ENCODE peak calls at places on chromosomes 6 and 20, in eight cellular contexts. N is epithelial cell of esophagus; E is dorsolateral prefrontal cortex; S is germinal center; O is left ventricle myocardium inferior; Q is NCI-H510A treated with DMSO at 0.1 percent for 48 hours; B is lower leg skin; M is stimulated activated CD4-positive, alpha-beta T cell treated with anti-CD3 and anti-CD28 coated beads, Interleukin-2, amount 100 ng/mL, for 4 hours. D is an unnamed sample.
A peak's percentile ranks its signal among the peaks of the same experiment; 100 is the strongest.

GRCh38 chr6:39882567-39882953 is 51.7 kb downstream of the MOCS1 start:
- DNase-seq in S (no peak), N (no peak), B (no peak), O (peak; percentile 51), M (no peak), Q (no peak), E (peak; percentile 48), D (no peak)

GRCh38 chr6:16440656-16441212 is 202.3 kb downstream of the GMPR start:
- DNase-seq in N (no peak), S (no peak), E (no peak), M (no peak), O (no peak), Q (no peak), B (no peak), D (no peak)

GRCh38 chr6:89048985-89049384 is 31.6 kb upstream of the PNRC1 start:
- DNase-seq in B (no peak), E (no peak), O (no peak), Q (no peak), S (no peak), M (no peak), N (peak; percentile 82), D (no peak)

GRCh38 chr6:25883536-25883935 is 9.5 kb upstream of the SLC17A3 start:
- DNase-seq in E (no peak), B (no peak), O (no peak), Q (no peak), M (no peak), N (no peak), S (no peak), D (no peak)

GRCh38 chr6:39848171-39848570 is 56.0 kb downstream of the DAAM2 start:
- DNase-seq in S (no peak), N (no peak), O (no peak), E (no peak), M (no peak), B (no peak), Q (no peak), D (no peak)

GRCh38 chr20:59455392-59456341 is 148.7 kb upstream of the PHACTR3 start:
- DNase-seq in N (no peak), O (peak; percentile 32), E (no peak), S (no peak), Q (no peak), M (no peak), B (peak; percentile 22), D (no peak)

GRCh38 chr20:37681384-37681977 is 12.3 kb upstream of the CTNNBL1 start:
- DNase-seq in S (no peak), B (no peak), E (no peak), O (no peak), Q (no peak), M (no peak), N (peak; percentile 24), D (no peak)

GRCh38 chr6:26054937-26055669 is 32.1 kb upstream of the HFE start:
- DNase-seq in N (peak; percentile 96), E (peak; percentile 87), M (peak; percentile 68), Q (peak; percentile 92), S (peak; percentile 88), O (peak; percentile 80), B (peak; percentile 97), D (peak; percentile 95)

GRCh38 chr6:109165392-109165964 is 70.2 kb downstream of the CEP57L1 start:
- DNase-seq in B (peak; percentile 23), S (no peak), O (no peak), M (no peak), Q (peak; percentile 6), E (no peak), N (peak; percentile 60), D (peak; percentile 52)

GRCh38 chr6:168934856-168935627 is 318.6 kb downstream of the THBS2 start:
- DNase-seq in M (no peak), B (no peak), Q (no peak), N (no peak), E (no peak), S (no peak), O (no peak), D (no peak)

GRCh38 chr20:43776691-43777090 is 49.9 kb upstream of the GTSF1L start:
- DNase-seq in E (no peak), Q (no peak), B (no peak), M (no peak), S (no peak), N (no peak), O (no peak), D (no peak)

GRCh38 chr6:153108320-153108719 is 22.8 kb downstream of the RGS17 start:
- DNase-seq in M (no peak), O (no peak), B (no peak), E (no peak), S (no peak), Q (no peak), N (peak; percentile 57), D (peak; percentile 33)

D was measured in DMS53.